ENCODE peak calls at places on chromosomes 16 and 17, in four cellular contexts. J, X, Q and O are unnamed samples.

GRCh38 chr17:74582633-74583032 is 9.4 kb downstream of the CD300LD start:
- DNase-seq in J (no peak), X (no peak), Q (no peak), O (no peak)

GRCh38 chr17:82835766-82836512 is 3.9 kb downstream of the ZNF750 start:
- DNase-seq in X (no peak), J (no peak), Q (no peak), O (no peak)

GRCh38 chr16:77971306-77972131 is 50.8 kb upstream of the CLEC3A start:
- DNase-seq in X (peak), Q (peak), J (peak), O (peak)

GRCh38 chr17:20207295-20207985 is 198.3 kb downstream of the SPECC1 start:
- DNase-seq in J (no peak), X (no peak), Q (no peak), O (no peak)

GRCh38 chr17:8121531-8122390 is 2.1 kb downstream of the HES7 start:
- DNase-seq in X (no peak), Q (peak), J (peak), O (no peak)

GRCh38 chr17:58487589-58488427 is at the start of gene HSF5:
- DNase-seq in X (peak), J (peak), Q (no peak), O (no peak)

GRCh38 chr16:65068151-65068740 is 53.6 kb downstream of the CDH11 start:
- DNase-seq in J (no peak), Q (no peak), X (no peak), O (no peak)

GRCh38 chr17:51461578-51462004 is 201.2 kb downstream of the UTP18 start:
- DNase-seq in Q (peak), X (peak), J (peak), O (no peak)

GRCh38 chr17:6413073-6413472 is 21.8 kb downstream of the AIPL1 start:
- DNase-seq in X (no peak), J (peak), Q (no peak), O (peak)

GRCh38 chr16:72311426-72311825 is 139.5 kb upstream of the PMFBP1 start:
- DNase-seq in J (no peak), X (no peak), Q (no peak), O (no peak)

GRCh38 chr16:19980866-19981265 is 92.8 kb downstream of the GPR139 start:
- DNase-seq in X (no peak), J (no peak), Q (peak), O (no peak)

GRCh38 chr17:27473190-27473747 is 17.0 kb downstream of the KSR1 start:
- DNase-seq in Q (no peak), J (no peak), X (no peak), O (no peak)

GRCh38 chr16:24499193-24499814 is 40.1 kb upstream of the RBBP6 start:
- DNase-seq in Q (peak), J (no peak), X (no peak), O (no peak)

GRCh38 chr16:85651822-85652430 is 36.8 kb downstream of the GINS2 start:
- DNase-seq in X (no peak), J (no peak), Q (peak), O (no peak)

GRCh38 chr16:48353565-48354163 is 31.5 kb downstream of the SIAH1 start:
- DNase-seq in Q (peak), X (peak), J (peak), O (peak)

GRCh38 chr17:1714980-1715802 is 5.0 kb upstream of the TLCD2 start:
- DNase-seq in Q (peak), X (peak), J (peak), O (peak)

GRCh38 chr17:78670850-78671291 is 93.7 kb upstream of the DNAH17 start:
- DNase-seq in X (no peak), Q (no peak), J (no peak), O (no peak)

GRCh38 chr17:17077101-17077500 is 34.8 kb downstream of the MPRIP start:
- DNase-seq in Q (no peak), X (no peak), J (no peak), O (no peak)

GRCh38 chr16:74713876-74714275 is 13.2 kb upstream of the MLKL start:
- DNase-seq in X (no peak), Q (no peak), J (no peak), O (no peak)

GRCh38 chr17:77466596-77467223 is 325.9 kb downstream of the SEC14L1 start:
- DNase-seq in X (no peak), Q (no peak), J (no peak), O (no peak)

GRCh38 chr17:77310336-77310735 is 169.6 kb downstream of the SEC14L1 start:
- DNase-seq in Q (no peak), J (no peak), X (no peak), O (no peak)